ENCODE peak calls at places on chromosomes 4 and X, in four cellular contexts. One of them, this sample, is unnamed.

GRCh38 chr4:133593764-133594163 is 444.7 kb downstream of the PCDH10 start:
- DNase-seq in MCF 10A: no peak
- DNase-seq in NCI-H82: no peak
- DNase-seq in NCI-H345: no peak
- DNase-seq in this sample: no peak

GRCh38 chr4:25844957-25845712 is 17.7 kb downstream of the SEL1L3 start:
- DNase-seq in NCI-H345: no peak
- DNase-seq in NCI-H82: no peak
- DNase-seq in MCF 10A: no peak
- DNase-seq in this sample: no peak

GRCh38 chrX:38939067-38939466 is 137.8 kb downstream of the MID1IP1 start:
- DNase-seq in NCI-H82: no peak
- DNase-seq in MCF 10A: peak
- DNase-seq in NCI-H345: no peak
- DNase-seq in this sample: no peak

GRCh38 chr4:153471691-153472080 is 5.5 kb downstream of the TMEM131L start:
- DNase-seq in NCI-H82: no peak
- DNase-seq in MCF 10A: peak
- DNase-seq in NCI-H345: no peak
- DNase-seq in this sample: no peak

GRCh38 chr4:124523816-124524215 is 188.7 kb downstream of the ANKRD50 start:
- DNase-seq in NCI-H345: no peak
- DNase-seq in NCI-H82: no peak
- DNase-seq in MCF 10A: no peak
- DNase-seq in this sample: no peak

GRCh38 chrX:139429913-139430312 is 100.6 kb upstream of the F9 start:
- DNase-seq in NCI-H345: no peak
- DNase-seq in NCI-H82: peak
- DNase-seq in MCF 10A: peak
- DNase-seq in this sample: no peak

GRCh38 chr4:169215656-169216055 is 55.1 kb downstream of the SH3RF1 start:
- DNase-seq in MCF 10A: no peak
- DNase-seq in NCI-H82: no peak
- DNase-seq in NCI-H345: no peak
- DNase-seq in this sample: no peak

GRCh38 chr4:23476514-23477090 is 413.2 kb downstream of the PPARGC1A start:
- DNase-seq in MCF 10A: no peak
- DNase-seq in NCI-H82: no peak
- DNase-seq in NCI-H345: no peak
- DNase-seq in this sample: no peak

GRCh38 chr4:176781739-176782100 is 11.0 kb downstream of the VEGFC start:
- DNase-seq in MCF 10A: peak
- DNase-seq in NCI-H345: no peak
- DNase-seq in NCI-H82: peak
- DNase-seq in this sample: no peak

GRCh38 chr4:185920171-185920570 is 108.2 kb upstream of the SORBS2 start:
- DNase-seq in NCI-H82: no peak
- DNase-seq in MCF 10A: peak
- DNase-seq in NCI-H345: no peak
- DNase-seq in this sample: no peak

GRCh38 chr4:139200102-139200501 is 23.1 kb upstream of the ELF2 start:
- DNase-seq in NCI-H345: no peak
- DNase-seq in NCI-H82: no peak
- DNase-seq in MCF 10A: no peak
- DNase-seq in this sample: no peak

GRCh38 chr4:99201687-99202086 is 17.4 kb downstream of the ADH6 start:
- DNase-seq in MCF 10A: peak
- DNase-seq in NCI-H82: no peak
- DNase-seq in NCI-H345: no peak
- DNase-seq in this sample: no peak

GRCh38 chr4:181819951-181820350 is 423.3 kb upstream of the TENM3 start:
- DNase-seq in MCF 10A: no peak
- DNase-seq in NCI-H82: no peak
- DNase-seq in NCI-H345: no peak
- DNase-seq in this sample: no peak

GRCh38 chrX:137565318-137565904 is 516 bp upstream of the ZIC3 start:
- DNase-seq in NCI-H82: no peak
- DNase-seq in NCI-H345: no peak
- DNase-seq in MCF 10A: no peak
- DNase-seq in this sample: no peak

This sample was measured in NCI-H524 treated with DMSO at 0.1 percent for 48 hours.